ENCODE peak calls at places on chromosomes 2 and 18, in nine cellular contexts. K is stomach, Q is heart left ventricle, M is adrenal gland, V is HepG2, G is HCT116, B is K562, Y is GM12892, Z is A549. N is an unnamed sample.

GRCh38 chr2:15316370-15316814 is 244.7 kb downstream of the NBAS start:
- DNase-seq in K (no peak), Q (no peak), M (peak), V (no peak), G (no peak), B (no peak), Y (no peak), Z (no peak), N (no peak)

GRCh38 chr2:151824886-151825285 is 3.3 kb downstream of the ARL5A start:
- DNase-seq in K (no peak), Q (no peak), M (no peak), V (no peak), G (no peak), B (no peak), Y (no peak), Z (no peak), N (peak)

GRCh38 chr2:103667335-103667884 is 905.6 kb downstream of the TMEM182 start:
- DNase-seq in K (no peak), Q (no peak), M (no peak), V (no peak), G (no peak), B (no peak), Y (no peak), Z (no peak), N (no peak)

GRCh38 chr2:228917195-228917594 is 353.9 kb downstream of the PID1 start:
- DNase-seq in K (no peak), Q (no peak), M (no peak), V (no peak), G (no peak), B (no peak), Y (no peak), Z (no peak), N (no peak)

GRCh38 chr2:204026294-204026693 is 89.7 kb downstream of the ICOS start:
- DNase-seq in K (no peak), Q (no peak), M (no peak), V (no peak), G (no peak), B (peak), Y (no peak), Z (no peak), N (no peak)

GRCh38 chr2:100309973-100310719 is 12.2 kb downstream of the LONRF2 start:
- DNase-seq in K (peak), Q (no peak), M (peak), V (no peak), G (no peak), B (no peak), Y (no peak), Z (no peak), N (no peak)

GRCh38 chr2:10547011-10547410 is 98.9 kb upstream of the ODC1 start:
- DNase-seq in K (no peak), Q (no peak), M (no peak), V (no peak), G (no peak), B (no peak), Y (no peak), Z (no peak), N (no peak)

GRCh38 chr2:230067990-230068657 is 600 bp downstream of the SLC16A14 start:
- DNase-seq in K (peak), Q (peak), M (peak), V (no peak), G (no peak), B (no peak), Y (peak), Z (peak), N (peak)

GRCh38 chr2:46098606-46099005 is 198.6 kb upstream of the EPAS1 start:
- DNase-seq in K (no peak), Q (no peak), M (no peak), V (peak), G (no peak), B (no peak), Y (no peak), Z (peak), N (peak)

GRCh38 chr18:59660398-59660797 is 36.8 kb downstream of the CCBE1 start:
- DNase-seq in K (no peak), Q (no peak), M (no peak), V (no peak), G (no peak), B (no peak), Y (no peak), Z (no peak), N (no peak)

GRCh38 chr18:68397241-68398035 is 317.5 kb downstream of the TMX3 start:
- DNase-seq in K (no peak), Q (no peak), M (peak), V (no peak), G (no peak), B (no peak), Y (no peak), Z (no peak), N (peak)

GRCh38 chr2:239012936-239013669 is 165.2 kb downstream of the TWIST2 start:
- DNase-seq in K (peak), Q (no peak), M (no peak), V (no peak), G (no peak), B (no peak), Y (no peak), Z (no peak), N (no peak)

GRCh38 chr2:85541262-85541661 is 2.3 kb downstream of the MAT2A start:
- DNase-seq in K (no peak), Q (no peak), M (no peak), V (no peak), G (no peak), B (no peak), Y (no peak), Z (no peak), N (no peak)

GRCh38 chr2:177430425-177430824 is 37.9 kb downstream of the AGPS start:
- DNase-seq in K (no peak), Q (no peak), M (no peak), V (no peak), G (no peak), B (no peak), Y (no peak), Z (no peak), N (no peak)

GRCh38 chr2:70181363-70181956 is 9.4 kb downstream of the C2orf42 start:
- DNase-seq in K (peak), Q (no peak), M (no peak), V (no peak), G (no peak), B (no peak), Y (peak), Z (no peak), N (no peak)
- TF ChIP-seq POLR2A in K (no peak), Q (no peak), M (no peak), V (no peak), G (no peak), B (no peak), Y (peak), Z (no peak), N (no peak)

DNA sequence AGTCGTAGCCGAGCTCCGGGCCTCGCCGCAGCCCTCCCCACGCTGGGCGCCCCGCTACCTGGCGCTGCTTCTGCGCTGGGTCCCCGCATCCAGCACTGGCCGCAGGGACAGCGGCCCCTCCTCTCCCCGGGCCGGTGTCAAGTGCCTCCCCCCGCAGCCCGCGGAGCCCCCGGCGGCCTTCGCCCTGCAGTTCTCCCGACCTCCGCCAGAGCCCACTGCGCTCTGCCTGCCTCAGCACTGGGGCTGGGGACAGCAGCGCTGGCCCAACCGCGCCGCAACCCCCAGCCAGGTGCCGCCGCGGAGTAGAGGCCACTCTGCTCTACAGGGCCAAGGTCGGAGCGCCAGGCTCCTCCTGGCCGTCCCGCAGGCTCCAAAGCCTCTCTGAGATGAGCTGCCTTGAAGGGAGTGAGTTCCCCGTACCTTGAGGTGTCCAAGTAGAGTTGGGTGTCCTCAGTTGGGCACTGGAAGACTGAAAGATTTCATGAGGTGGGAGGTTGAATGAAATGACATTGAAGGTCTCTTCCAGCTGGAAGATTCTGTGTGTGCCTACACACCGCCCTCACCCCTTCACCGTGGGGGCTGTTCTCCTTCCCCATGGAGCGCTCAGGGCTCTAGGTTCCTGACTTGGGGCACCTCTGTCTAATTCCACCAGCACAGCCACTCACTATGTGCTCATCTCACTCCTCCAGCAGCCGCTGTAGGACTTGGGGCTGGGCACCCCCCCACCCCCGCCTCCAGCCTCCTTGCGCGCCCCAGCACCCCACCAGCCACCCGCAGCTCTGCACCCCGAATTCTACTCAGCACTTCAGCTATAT is 854 bp upstream of the DNMT3A start:
- DNase-seq in K (peak), Q (peak), M (peak), V (peak), G (peak), B (peak), Y (peak), Z (peak), N (peak)
- TF ChIP-seq POLR2A in K (no peak), Q (peak), M (peak), V (no peak), G (no peak), B (no peak), Y (no peak), Z (no peak), N (no peak)

GRCh38 chr2:43074592-43075053 is 151.8 kb downstream of the ZFP36L2 start:
- DNase-seq in K (no peak), Q (no peak), M (no peak), V (no peak), G (no peak), B (no peak), Y (no peak), Z (no peak), N (no peak)
- TF ChIP-seq POLR2A in K (no peak), Q (no peak), M (no peak), V (no peak), G (no peak), B (no peak), Y (no peak), Z (no peak), N (no peak)

GRCh38 chr2:171345971-171346722 is 87.6 kb downstream of the METTL8 start:
- DNase-seq in K (no peak), Q (no peak), M (no peak), V (no peak), G (no peak), B (no peak), Y (no peak), Z (no peak), N (peak)
- TF ChIP-seq POLR2A in K (no peak), Q (no peak), M (no peak), V (no peak), G (no peak), B (no peak), Y (no peak), Z (no peak), N (no peak)

DNA sequence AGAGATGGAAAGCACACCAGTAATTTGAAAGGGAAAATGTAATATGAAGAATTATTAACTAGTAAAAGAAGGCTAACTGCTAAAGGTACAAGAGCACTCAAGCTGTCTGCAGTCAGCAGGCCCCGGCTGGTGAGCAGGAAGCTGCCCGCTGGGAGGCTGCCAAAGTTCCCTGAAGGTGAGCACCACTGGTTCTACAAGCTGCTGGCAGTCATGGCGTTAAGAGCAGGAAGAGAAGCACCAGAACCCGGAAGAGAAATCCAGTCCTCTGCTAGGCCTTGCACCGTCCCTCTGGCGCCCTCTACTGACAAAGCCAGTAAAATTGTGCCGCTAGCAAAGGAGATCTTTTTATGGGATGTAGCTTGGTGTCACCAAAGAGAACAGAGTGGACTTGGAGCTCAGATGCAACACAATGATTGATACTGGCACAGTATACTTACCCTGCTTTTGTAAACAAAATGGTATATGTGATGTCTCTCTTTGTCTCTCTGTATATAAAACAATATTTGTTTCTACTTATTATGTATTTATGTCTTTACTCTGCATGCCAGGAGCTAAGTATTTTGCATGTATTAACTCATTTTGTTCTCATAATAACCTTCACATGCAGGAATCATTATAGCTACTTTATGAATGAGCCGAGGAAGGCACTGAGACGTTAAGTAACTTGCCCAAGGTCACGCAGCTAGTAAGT is 28.1 kb upstream of the CASP8 start:
- DNase-seq in K (peak), Q (peak), M (peak), V (peak), G (peak), B (peak), Y (peak), Z (peak), N (peak)
- TF ChIP-seq POLR2A in K (no peak), Q (no peak), M (no peak), V (peak), G (peak), B (no peak), Y (peak), Z (no peak), N (peak)

GRCh38 chr2:143698350-143698749 is 569.1 kb downstream of the ARHGAP15 start:
- DNase-seq in K (no peak), Q (no peak), M (no peak), V (no peak), G (no peak), B (no peak), Y (no peak), Z (no peak), N (no peak)
- TF ChIP-seq POLR2A in K (no peak), Q (no peak), M (no peak), V (no peak), G (no peak), B (no peak), Y (no peak), Z (no peak), N (no peak)

GRCh38 chr2:180979935-180980184 is 545 bp upstream of the UBE2E3 start:
- DNase-seq in K (no peak), Q (no peak), M (no peak), V (no peak), G (no peak), B (no peak), Y (no peak), Z (no peak), N (no peak)
- TF ChIP-seq POLR2A in K (no peak), Q (no peak), M (no peak), V (no peak), G (no peak), B (no peak), Y (no peak), Z (no peak), N (no peak)

GRCh38 chr2:197673142-197673541 is 2.2 kb downstream of the RFTN2 start:
- DNase-seq in K (no peak), Q (no peak), M (no peak), V (no peak), G (no peak), B (no peak), Y (no peak), Z (no peak), N (no peak)
- TF ChIP-seq POLR2A in K (no peak), Q (no peak), M (no peak), V (no peak), G (no peak), B (no peak), Y (no peak), Z (no peak), N (no peak)

GRCh38 chr2:219169950-219170654 is at the start of gene SLC23A3:
- DNase-seq in K (no peak), Q (no peak), M (no peak), V (no peak), G (no peak), B (no peak), Y (no peak), Z (no peak), N (no peak)

GRCh38 chr2:219172231-219173154 is 2.7 kb upstream of the SLC23A3 start:
- DNase-seq in K (no peak), Q (no peak), M (no peak), V (no peak), G (no peak), B (no peak), Y (no peak), Z (no peak), N (no peak)

GRCh38 chr2:219168932-219169331 is 897 bp downstream of the SLC23A3 start:
- DNase-seq in K (no peak), Q (no peak), M (no peak), V (no peak), G (no peak), B (no peak), Y (no peak), Z (no peak), N (no peak)

GRCh38 chr2:219173176-219173575 is 3.3 kb upstream of the SLC23A3 start:
- DNase-seq in K (no peak), Q (no peak), M (no peak), V (no peak), G (no peak), B (no peak), Y (no peak), Z (no peak), N (no peak)

DNA sequence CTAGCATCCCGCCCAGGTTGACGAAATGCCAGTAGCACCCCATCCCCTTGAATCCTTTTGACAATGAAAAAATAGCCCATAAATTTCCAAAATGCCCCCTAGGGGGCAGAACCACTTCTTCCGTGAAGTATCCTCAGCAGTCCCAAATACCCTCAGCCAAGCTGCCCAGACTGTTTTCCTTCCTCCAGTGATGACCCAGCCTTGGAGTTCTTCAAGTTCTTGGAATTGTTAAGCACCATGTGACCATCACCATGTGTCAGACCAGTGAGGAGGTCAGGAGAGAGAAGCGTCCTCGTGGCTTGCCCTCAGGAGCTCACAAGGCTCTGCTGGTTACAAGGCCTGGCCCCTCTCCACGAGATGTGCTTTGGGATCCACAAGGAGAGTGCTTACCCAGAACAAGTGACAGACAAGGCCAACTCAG is 1.4 kb upstream of the SLC23A3 start:
- DNase-seq in K (no peak), Q (peak), M (peak), V (peak), G (peak), B (peak), Y (no peak), Z (peak), N (peak)
- TF ChIP-seq POLR2A in K (no peak), Q (no peak), M (no peak), V (no peak), G (no peak), B (no peak), Y (no peak), Z (no peak), N (no peak)

DNA sequence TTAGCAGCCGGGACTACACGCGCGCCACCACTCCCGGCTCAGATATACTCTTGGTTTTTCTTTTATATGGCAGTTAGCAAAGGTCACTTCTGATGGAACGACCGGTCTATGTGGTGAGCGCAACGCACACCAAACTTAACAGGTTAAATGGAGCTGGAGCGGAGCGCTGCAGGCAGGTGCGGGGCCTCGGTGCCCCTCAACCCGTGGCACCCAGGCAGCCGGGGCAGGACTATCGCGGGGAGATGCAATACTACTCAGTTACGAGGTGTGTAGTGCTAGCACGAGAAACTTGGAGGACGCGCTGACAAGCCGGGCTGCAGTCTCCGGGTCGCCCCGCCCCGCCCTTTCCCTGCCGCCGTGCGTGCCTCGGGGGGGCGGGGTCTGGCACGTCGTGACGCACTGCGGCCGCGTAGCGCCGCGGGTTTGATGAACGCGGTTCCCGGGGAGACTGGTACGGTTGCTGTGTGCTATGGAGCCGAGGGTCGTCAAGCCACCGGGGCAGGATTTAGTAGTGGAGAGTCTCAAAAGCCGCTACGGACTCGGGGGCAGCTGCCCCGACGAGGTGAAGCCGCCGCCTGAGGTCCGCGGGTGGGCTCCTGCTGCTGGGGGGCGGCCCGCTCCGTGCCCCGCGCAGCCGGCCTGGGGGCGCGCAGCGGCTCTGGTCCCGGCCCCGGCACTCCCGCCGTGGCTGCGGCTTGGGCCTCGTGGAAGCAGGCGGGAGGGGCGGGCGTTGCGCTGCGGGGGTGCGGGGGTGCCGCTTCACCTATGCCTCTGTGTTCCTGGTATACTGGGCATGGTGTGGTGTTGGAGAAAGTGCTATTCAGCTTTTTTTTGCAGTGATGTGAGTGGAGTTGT is at the start of gene CCDC138:
- DNase-seq in K (peak), Q (peak), M (peak), V (peak), G (peak), B (peak), Y (peak), Z (peak), N (peak)
- TF ChIP-seq POLR2A in K (no peak), Q (peak), M (peak), V (peak), G (peak), B (peak), Y (peak), Z (peak), N (peak)

N was measured in endothelial cell of umbilical vein.